ENCODE peak calls at places on chromosome 7, in seven cellular contexts. Q is PC-3, Y is fibroblast of villous mesenchyme, G is cardiac muscle cell, X is GM12865, K is choroid plexus epithelial cell, V is lower lobe of right lung. M is an unnamed sample.

GRCh38 chr7:17680026-17680425 is 260.3 kb downstream of the SNX13 start:
- DNase-seq in Q (peak), Y (peak), G (peak), X (peak), K (peak), V (peak), M (no peak)

GRCh38 chr7:22121702-22122474 is 176.2 kb upstream of the CDCA7L start:
- DNase-seq in Q (no peak), Y (no peak), G (peak), X (no peak), K (peak), V (no peak), M (no peak)

GRCh38 chr7:3649678-3650445 is 348.8 kb downstream of the SDK1 start:
- DNase-seq in Q (no peak), Y (peak), G (no peak), X (no peak), K (peak), V (no peak), M (no peak)

GRCh38 chr7:96720843-96721242 is 11.2 kb upstream of the SEM1 start:
- DNase-seq in Q (peak), Y (peak), G (peak), X (no peak), K (peak), V (no peak), M (no peak)

GRCh38 chr7:80942261-80943041 is 23.6 kb upstream of the SEMA3C start:
- DNase-seq in Q (peak), Y (peak), G (peak), X (no peak), K (peak), V (no peak), M (no peak)

GRCh38 chr7:40674316-40674715 is 539.5 kb downstream of the SUGCT start:
- DNase-seq in Q (no peak), Y (peak), G (no peak), X (no peak), K (peak), V (no peak), M (no peak)

GRCh38 chr7:131174855-131175254 is 152.8 kb upstream of the MKLN1 start:
- DNase-seq in Q (no peak), Y (no peak), G (no peak), X (no peak), K (no peak), V (no peak), M (no peak)

GRCh38 chr7:84178013-84178412 is 16.6 kb downstream of the SEMA3A start:
- DNase-seq in Q (peak), Y (no peak), G (no peak), X (no peak), K (no peak), V (no peak), M (no peak)

GRCh38 chr7:47720141-47720906 is 138.4 kb upstream of the TNS3 start:
- DNase-seq in Q (no peak), Y (peak), G (peak), X (peak), K (peak), V (no peak), M (peak)

GRCh38 chr7:100019908-100020307 is 4.5 kb downstream of the ZKSCAN1 start:
- DNase-seq in Q (no peak), Y (no peak), G (no peak), X (no peak), K (no peak), V (no peak), M (no peak)

GRCh38 chr7:37728747-37729146 is 45.2 kb downstream of the GPR141 start:
- DNase-seq in Q (no peak), Y (no peak), G (no peak), X (peak), K (no peak), V (no peak), M (no peak)

GRCh38 chr7:98556288-98556687 is 60.8 kb upstream of the NPTX2 start:
- DNase-seq in Q (no peak), Y (no peak), G (no peak), X (no peak), K (no peak), V (no peak), M (no peak)

GRCh38 chr7:136326045-136326610 is 349.0 kb upstream of the MTPN start:
- DNase-seq in Q (no peak), Y (no peak), G (no peak), X (no peak), K (no peak), V (no peak), M (no peak)

GRCh38 chr7:84218681-84219080 is 24.1 kb upstream of the SEMA3A start:
- DNase-seq in Q (peak), Y (peak), G (peak), X (no peak), K (peak), V (no peak), M (no peak)

GRCh38 chr7:33862946-33863814 is 42.2 kb upstream of the BMPER start:
- DNase-seq in Q (no peak), Y (no peak), G (peak), X (no peak), K (no peak), V (no peak), M (no peak)

GRCh38 chr7:116786791-116787443 is 75.5 kb upstream of the CAPZA2 start:
- DNase-seq in Q (peak), Y (peak), G (peak), X (peak), K (peak), V (no peak), M (peak)

GRCh38 chr7:135509589-135509838 is 388 bp downstream of the CNOT4 start:
- DNase-seq in Q (no peak), Y (peak), G (peak), X (no peak), K (no peak), V (no peak), M (no peak)

GRCh38 chr7:139897422-139898085 is 68.5 kb downstream of the TBXAS1 start:
- DNase-seq in Q (no peak), Y (no peak), G (no peak), X (no peak), K (no peak), V (no peak), M (no peak)

GRCh38 chr7:22849158-22849557 is 26.5 kb upstream of the TOMM7 start:
- DNase-seq in Q (no peak), Y (peak), G (no peak), X (no peak), K (no peak), V (no peak), M (no peak)

GRCh38 chr7:119578116-119578515 is 694.9 kb upstream of the KCND2 start:
- DNase-seq in Q (no peak), Y (no peak), G (no peak), X (no peak), K (no peak), V (no peak), M (no peak)

GRCh38 chr7:70383947-70384475 is 747.9 kb upstream of the GALNT17 start:
- DNase-seq in Q (no peak), Y (no peak), G (no peak), X (no peak), K (no peak), V (no peak), M (no peak)

GRCh38 chr7:452230-452751 is 67.4 kb downstream of the PDGFA start:
- DNase-seq in Q (no peak), Y (peak), G (peak), X (peak), K (peak), V (no peak), M (no peak)

GRCh38 chr7:70696139-70696782 is 435.7 kb upstream of the GALNT17 start:
- DNase-seq in Q (no peak), Y (no peak), G (no peak), X (peak), K (peak), V (no peak), M (no peak)

GRCh38 chr7:7969306-7970112 is 913 bp downstream of the GLCCI1 start:
- DNase-seq in Q (peak), Y (peak), G (peak), X (peak), K (peak), V (peak), M (peak)

GRCh38 chr7:90701771-90702170 is 105.7 kb downstream of the CDK14 start:
- DNase-seq in Q (no peak), Y (no peak), G (no peak), X (no peak), K (no peak), V (no peak), M (no peak)

GRCh38 chr7:36082910-36083309 is 70.1 kb upstream of the EEPD1 start:
- DNase-seq in Q (no peak), Y (no peak), G (no peak), X (no peak), K (peak), V (no peak), M (no peak)

GRCh38 chr7:108196004-108196403 is 65.8 kb upstream of the LAMB4 start:
- DNase-seq in Q (no peak), Y (no peak), G (peak), X (no peak), K (peak), V (no peak), M (no peak)

GRCh38 chr7:75776295-75776971 is 4.4 kb upstream of the CCL26 start:
- DNase-seq in Q (peak), Y (peak), G (peak), X (peak), K (peak), V (no peak), M (no peak)

GRCh38 chr7:131190146-131190545 is 137.5 kb upstream of the MKLN1 start:
- DNase-seq in Q (no peak), Y (peak), G (no peak), X (no peak), K (peak), V (no peak), M (no peak)

GRCh38 chr7:13731643-13732042 is 257.8 kb downstream of the ETV1 start:
- DNase-seq in Q (peak), Y (no peak), G (no peak), X (no peak), K (peak), V (no peak), M (no peak)

GRCh38 chr7:27181795-27182275 is 3.2 kb downstream of the HOXA11 start:
- DNase-seq in Q (no peak), Y (peak), G (no peak), X (no peak), K (no peak), V (no peak), M (no peak)

GRCh38 chr7:139901411-139901810 is 72.3 kb downstream of the TBXAS1 start:
- DNase-seq in Q (no peak), Y (no peak), G (no peak), X (peak), K (no peak), V (no peak), M (no peak)

DNA sequence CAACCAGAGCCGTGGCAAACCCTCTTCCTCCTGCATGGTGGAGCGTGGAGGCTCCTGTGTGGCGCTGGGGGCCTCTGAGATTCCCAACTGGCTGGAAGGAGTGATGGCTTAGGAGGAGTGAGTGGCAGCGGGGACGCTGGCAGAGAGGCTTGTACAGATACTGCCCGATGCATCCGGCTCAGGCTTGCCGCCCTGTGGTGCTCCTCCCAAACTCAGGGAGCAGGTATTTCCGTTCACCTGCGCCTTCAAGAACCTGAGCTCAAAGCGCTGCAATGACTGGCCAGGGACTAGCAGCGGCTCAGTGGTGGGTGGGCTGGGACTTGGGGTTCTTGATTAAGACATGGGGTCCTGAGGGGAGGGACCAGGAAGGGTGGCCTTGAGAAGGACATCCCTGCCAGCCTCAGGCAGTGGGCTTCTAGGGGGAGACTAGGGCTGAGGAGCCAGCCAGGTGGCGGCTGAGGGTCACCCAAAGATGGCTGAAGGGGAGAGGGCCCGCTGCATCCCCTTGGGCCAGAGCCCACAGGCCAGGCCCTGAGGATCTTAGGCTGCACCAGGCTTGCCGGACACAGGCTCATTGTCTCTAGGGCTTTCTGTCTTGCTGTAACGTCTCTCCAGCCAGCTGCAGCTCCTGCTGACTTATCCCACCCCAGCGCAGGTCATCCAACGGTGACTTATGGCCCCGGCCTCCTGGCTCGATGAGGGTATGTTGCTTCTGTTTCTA is 3.2 kb downstream of the ZNF775 start:
- DNase-seq in Q (no peak), Y (no peak), G (no peak), X (no peak), K (no peak), V (no peak), M (no peak)
- TF ChIP-seq CTCF in Q (no peak), Y (no peak), G (no peak), X (no peak), K (no peak), V (no peak), M (no peak)

GRCh38 chr7:104772405-104772821 is 241.6 kb upstream of the KMT2E start:
- DNase-seq in Q (no peak), Y (no peak), G (no peak), X (no peak), K (no peak), V (no peak), M (no peak)
- TF ChIP-seq CTCF in Q (no peak), Y (no peak), G (no peak), X (no peak), K (no peak), V (no peak), M (no peak)

GRCh38 chr7:41890631-41891265 is 187.9 kb upstream of the INHBA start:
- DNase-seq in Q (no peak), Y (peak), G (no peak), X (no peak), K (no peak), V (no peak), M (no peak)

GRCh38 chr7:41893656-41894055 is 190.8 kb upstream of the INHBA start:
- DNase-seq in Q (no peak), Y (no peak), G (no peak), X (no peak), K (no peak), V (no peak), M (no peak)

GRCh38 chr7:41889472-41889871 is 186.6 kb upstream of the INHBA start:
- DNase-seq in Q (no peak), Y (no peak), G (no peak), X (no peak), K (no peak), V (no peak), M (no peak)

GRCh38 chr7:41889040-41889439 is 186.2 kb upstream of the INHBA start:
- DNase-seq in Q (no peak), Y (no peak), G (no peak), X (peak), K (no peak), V (no peak), M (no peak)

DNA sequence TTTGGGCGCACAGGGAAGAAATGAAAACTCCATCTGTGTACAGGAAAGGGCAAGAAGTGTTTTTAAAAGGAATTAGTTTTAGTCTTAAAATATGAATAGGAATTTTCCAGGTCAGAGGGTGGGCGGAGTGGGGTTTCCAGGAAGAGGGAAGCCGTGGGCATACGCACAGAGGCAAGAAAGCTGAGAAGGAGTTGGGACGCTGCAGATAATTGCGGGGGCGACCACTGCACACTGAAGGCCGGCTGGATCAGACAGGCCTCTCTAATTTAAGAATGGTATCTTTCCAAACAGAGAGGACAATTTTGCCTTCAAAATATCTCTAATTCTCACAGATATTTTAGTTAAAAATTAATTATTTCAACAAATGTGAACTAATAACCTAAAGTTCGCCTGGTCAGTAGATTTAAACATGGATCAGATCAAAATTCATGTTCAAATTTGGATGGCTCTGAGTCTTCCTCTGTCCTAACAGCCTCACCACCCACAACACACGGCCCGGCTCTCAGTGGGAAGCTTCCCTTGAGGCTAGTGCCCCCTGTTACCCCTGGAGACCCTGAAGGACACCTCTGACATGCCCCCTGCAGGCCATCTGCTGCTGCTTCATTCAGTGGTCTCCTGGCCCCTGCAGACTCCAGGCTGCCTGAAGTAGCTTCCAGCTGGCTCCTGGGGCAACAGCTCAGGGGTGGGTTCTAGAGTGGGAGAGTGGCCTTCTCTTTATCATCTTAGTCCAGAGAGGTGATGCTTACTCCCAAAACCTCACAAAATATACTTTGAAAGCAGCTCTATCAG is 189.3 kb upstream of the INHBA start:
- DNase-seq in Q (no peak), Y (no peak), G (no peak), X (no peak), K (no peak), V (no peak), M (no peak)
- TF ChIP-seq CTCF in Q (peak), Y (peak), G (no peak), X (peak), K (peak), V (peak), M (peak)

DNA sequence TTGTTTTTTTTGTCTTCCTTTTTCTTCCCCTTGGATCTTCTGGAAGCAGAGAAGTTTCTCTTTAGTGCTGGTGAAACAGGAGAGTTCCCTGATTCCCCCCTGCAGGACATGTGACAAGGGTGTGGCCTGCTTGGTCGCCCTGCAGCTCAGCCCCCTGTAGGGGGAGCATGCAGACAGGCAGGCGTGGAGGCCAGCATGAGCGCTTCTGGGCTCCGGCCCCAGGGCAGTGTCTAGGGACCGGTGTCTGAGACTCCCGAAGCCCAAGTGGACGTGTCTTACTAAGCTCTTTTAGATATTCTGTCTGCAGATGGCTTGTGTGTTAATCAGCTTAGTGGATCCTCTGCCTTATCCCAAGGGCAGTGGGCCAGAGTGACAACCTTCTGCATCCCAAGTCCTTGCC is 26.1 kb downstream of the PRSS58 start:
- DNase-seq in Q (peak), Y (no peak), G (no peak), X (peak), K (peak), V (no peak), M (no peak)
- TF ChIP-seq CTCF in Q (no peak), Y (no peak), G (no peak), X (peak), K (no peak), V (no peak), M (peak)

DNA sequence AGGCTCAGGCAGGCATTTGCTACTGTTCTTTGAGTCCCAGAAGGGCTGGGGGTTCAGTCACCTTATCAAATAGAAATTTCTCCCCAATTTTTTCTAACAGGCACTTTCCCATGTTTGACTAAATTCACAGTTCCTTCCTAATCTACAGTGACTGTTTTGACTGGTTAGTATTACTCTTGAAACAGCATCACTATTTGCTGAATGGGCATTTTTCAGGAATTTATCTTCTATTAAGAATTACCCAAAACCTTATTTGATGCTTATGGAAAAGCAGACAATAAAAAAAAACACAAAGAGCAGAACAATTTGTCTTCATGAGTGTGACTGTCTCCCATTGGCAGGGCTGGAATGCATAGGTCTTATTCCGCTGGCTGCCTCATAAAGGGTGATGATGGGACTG is 269.0 kb downstream of the DOCK4 start:
- DNase-seq in Q (no peak), Y (no peak), G (no peak), X (no peak), K (no peak), V (no peak), M (no peak)
- TF ChIP-seq CTCF in Q (no peak), Y (no peak), G (no peak), X (no peak), K (no peak), V (no peak), M (no peak)

DNA sequence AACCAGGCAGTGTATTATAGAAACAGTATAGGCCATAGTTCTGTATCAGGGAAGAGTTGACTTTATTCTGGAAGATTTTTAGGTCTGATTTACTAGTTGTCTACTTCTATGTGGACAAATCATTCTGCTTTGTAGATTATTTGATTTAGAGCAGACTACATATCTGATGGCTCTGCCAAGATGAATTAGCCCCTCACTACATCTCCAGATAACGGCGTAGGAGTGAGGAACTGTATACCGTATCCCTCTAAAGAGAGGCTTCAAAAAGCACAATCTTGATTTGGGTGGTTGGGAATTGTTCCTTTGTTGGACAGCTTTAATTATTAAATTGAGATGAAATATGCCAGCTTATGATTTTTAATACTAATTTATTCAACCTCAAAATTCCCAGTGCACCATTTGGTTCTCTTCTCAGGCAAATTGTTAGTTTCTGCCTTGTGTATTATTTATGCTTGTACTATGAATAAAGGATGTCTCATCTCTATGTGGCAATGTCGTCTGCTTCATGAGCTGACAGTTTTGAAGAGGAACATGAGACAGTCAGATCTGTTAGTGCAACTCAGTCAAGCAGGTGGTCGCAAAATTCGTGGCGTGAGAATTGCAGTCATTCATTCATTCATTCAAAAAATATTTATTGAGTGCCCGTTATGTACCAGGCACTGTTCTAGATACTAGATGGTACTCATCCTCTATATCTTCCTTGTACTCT is 422.8 kb downstream of the EXOC4 start:
- DNase-seq in Q (no peak), Y (no peak), G (no peak), X (no peak), K (no peak), V (no peak), M (no peak)
- TF ChIP-seq CTCF in Q (no peak), Y (no peak), G (no peak), X (no peak), K (no peak), V (no peak), M (no peak)